ENCODE peak calls at places on chromosomes 5 and 9, in five cellular contexts. T, G, Z, V and X are unnamed samples.

GRCh38 chr9:114538241-114538640 is 33.0 kb upstream of the WHRN start:
- DNase-seq in Z (peak), G (peak), V (peak), T (no peak), X (peak)

GRCh38 chr9:76634356-76635054 is 129.7 kb upstream of the PCA3 start:
- DNase-seq in G (no peak), Z (no peak), T (peak), V (peak), X (no peak)

GRCh38 chr5:79837707-79838620 is 148.3 kb downstream of the CMYA5 start:
- DNase-seq in T (no peak), G (no peak), Z (no peak), V (no peak), X (no peak)

GRCh38 chr5:154475613-154476342 is 2.2 kb downstream of the HAND1 start:
- DNase-seq in G (peak), Z (no peak), T (no peak), V (no peak), X (no peak)

GRCh38 chr5:180332051-180332517 is 21.1 kb downstream of the GFPT2 start:
- DNase-seq in T (no peak), Z (no peak), V (no peak), G (peak), X (peak)

GRCh38 chr9:127185931-127186781 is 63.7 kb upstream of the ANGPTL2 start:
- DNase-seq in Z (no peak), V (no peak), T (no peak), G (peak), X (no peak)

GRCh38 chr9:136104488-136104800 is 9.4 kb upstream of the NACC2 start:
- DNase-seq in V (no peak), G (no peak), Z (no peak), T (no peak), X (no peak)

GRCh38 chr5:138647261-138647788 is 72.1 kb upstream of the HSPA9 start:
- DNase-seq in G (no peak), Z (no peak), V (peak), T (no peak), X (no peak)

GRCh38 chr9:96486351-96487029 is 36.5 kb downstream of the HABP4 start:
- DNase-seq in T (peak), G (no peak), V (no peak), Z (no peak), X (no peak)

GRCh38 chr5:154296525-154297159 is 106.1 kb downstream of the GALNT10 start:
- DNase-seq in G (no peak), V (no peak), T (no peak), Z (no peak), X (no peak)

GRCh38 chr5:112733586-112733985 is 4.1 kb upstream of the APC start:
- DNase-seq in Z (no peak), T (no peak), V (no peak), G (no peak), X (no peak)

GRCh38 chr5:74919487-74919886 is 53.3 kb upstream of the FAM169A start:
- DNase-seq in V (peak), Z (no peak), G (peak), T (peak), X (no peak)

GRCh38 chr9:131419029-131419614 is 25.2 kb downstream of the PRRC2B start:
- DNase-seq in G (no peak), Z (no peak), V (no peak), T (no peak), X (no peak)

GRCh38 chr9:76662476-76663281 is 101.6 kb upstream of the PCA3 start:
- DNase-seq in V (no peak), T (no peak), Z (no peak), G (no peak), X (no peak)

GRCh38 chr5:18243846-18244245 is 609.6 kb downstream of the TAF11L14 start:
- DNase-seq in T (no peak), Z (no peak), V (no peak), G (no peak), X (no peak)

GRCh38 chr5:25006734-25007133 is 362.0 kb upstream of the CDH10 start:
- DNase-seq in V (no peak), T (no peak), G (peak), Z (no peak), X (no peak)